ENCODE peak calls at places on chromosomes 2 and 18, in five cellular contexts. V is GM12891, Y is SK-N-SH, I is GM12878, S is K562. B is an unnamed sample.

GRCh38 chr2:227853765-227854271 is 17.6 kb upstream of the DAW1 start:
- DNase-seq in I (no peak), Y (no peak), S (no peak), V (no peak), B (no peak)

GRCh38 chr18:44828080-44828479 is 147.4 kb downstream of the SETBP1 start:
- DNase-seq in S (no peak), Y (no peak), I (no peak), V (no peak), B (no peak)

GRCh38 chr2:182784777-182785176 is 68.7 kb downstream of the DNAJC10 start:
- DNase-seq in S (peak), I (no peak), V (no peak), Y (peak), B (no peak)

GRCh38 chr18:26336572-26336971 is 110.3 kb downstream of the TAF4B start:
- DNase-seq in S (no peak), V (no peak), I (no peak), Y (peak), B (no peak)

GRCh38 chr2:217798743-217799552 is 203.8 kb downstream of the TNS1 start:
- DNase-seq in Y (no peak), S (no peak), I (no peak), V (peak), B (peak)

GRCh38 chr2:177265834-177266817 is 1.6 kb upstream of the NFE2L2 start:
- DNase-seq in V (no peak), I (no peak), Y (no peak), S (no peak), B (no peak)

GRCh38 chr2:43312751-43313641 is 86.6 kb upstream of the ZFP36L2 start:
- DNase-seq in Y (peak), V (no peak), S (no peak), I (no peak), B (no peak)

GRCh38 chr2:230749111-230749510 is 36.5 kb downstream of the CAB39 start:
- DNase-seq in V (no peak), S (no peak), Y (no peak), I (no peak), B (no peak)

GRCh38 chr2:7471185-7471584 is 554.0 kb downstream of the RNF144A start:
- DNase-seq in I (no peak), Y (no peak), S (no peak), V (no peak), B (no peak)

GRCh38 chr2:60569680-60570111 is 16.2 kb upstream of the BCL11A start:
- DNase-seq in I (no peak), Y (no peak), V (no peak), S (no peak), B (no peak)

GRCh38 chr2:28649481-28650260 is 102.0 kb upstream of the PPP1CB start:
- DNase-seq in I (no peak), Y (no peak), V (no peak), S (no peak), B (no peak)

GRCh38 chr2:12652723-12653122 is 64.0 kb upstream of the TRIB2 start:
- DNase-seq in V (no peak), I (no peak), Y (no peak), S (no peak), B (no peak)

GRCh38 chr18:1627494-1627893 is 722.8 kb downstream of the ADCYAP1 start:
- DNase-seq in I (no peak), V (no peak), Y (no peak), S (no peak), B (no peak)

GRCh38 chr18:23134780-23135678 is at the start of gene CABLES1:
- DNase-seq in Y (peak), V (peak), S (peak), I (no peak), B (peak)

GRCh38 chr18:59229191-59229590 is 9.2 kb downstream of the GRP start:
- DNase-seq in S (no peak), Y (no peak), V (no peak), I (no peak), B (no peak)

GRCh38 chr18:76391746-76392145 is 103.3 kb downstream of the ZNF516 start:
- DNase-seq in V (no peak), I (no peak), S (no peak), Y (no peak), B (no peak)

GRCh38 chr18:58195278-58195721 is 151.3 kb downstream of the NEDD4L start:
- DNase-seq in V (peak), I (no peak), S (no peak), Y (no peak), B (no peak)

GRCh38 chr18:43935051-43935412 is 657.7 kb upstream of the SYT4 start:
- DNase-seq in Y (no peak), I (no peak), V (no peak), S (no peak), B (no peak)

GRCh38 chr18:78974115-78974740 is 5.4 kb upstream of the SALL3 start:
- DNase-seq in V (no peak), I (no peak), S (no peak), Y (no peak), B (no peak)

GRCh38 chr2:225466891-225467604 is 67.5 kb downstream of the NYAP2 start:
- DNase-seq in Y (no peak), S (peak), I (no peak), V (no peak), B (no peak)

GRCh38 chr18:79452190-79452990 is 56.7 kb downstream of the NFATC1 start:
- DNase-seq in V (no peak), I (no peak), S (no peak), Y (no peak), B (no peak)

GRCh38 chr18:59246796-59247195 is 26.5 kb downstream of the RAX start:
- DNase-seq in S (no peak), V (no peak), Y (no peak), I (no peak), B (no peak)

GRCh38 chr18:63322908-63323634 is 3.5 kb upstream of the BCL2 start:
- DNase-seq in I (no peak), S (peak), Y (peak), V (no peak), B (no peak)

DNA sequence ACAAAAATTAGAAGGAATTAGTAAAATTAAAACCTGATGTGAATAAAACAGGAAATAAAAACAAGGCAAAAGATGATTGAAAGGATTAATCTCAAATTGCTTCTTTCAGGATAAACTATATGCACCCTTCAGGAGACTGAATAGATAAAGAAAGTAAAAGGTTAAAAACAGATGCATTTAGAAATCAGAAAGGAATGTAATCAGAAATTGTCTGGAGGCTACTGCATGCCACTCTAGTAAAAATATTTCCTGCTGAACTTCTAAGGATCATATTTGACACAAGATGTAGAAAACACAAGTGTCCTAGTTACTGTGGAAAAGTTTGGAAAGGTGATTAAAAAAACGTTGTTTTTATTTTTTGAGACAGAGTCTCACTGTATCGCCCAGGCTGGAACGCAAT is 16.2 kb downstream of the CHCHD5 start:
- DNase-seq in S (no peak), I (no peak), V (no peak), Y (no peak), B (no peak)
- TF ChIP-seq TAF1 in S (no peak), I (no peak), V (no peak), Y (no peak), B (no peak)

GRCh38 chr2:24540011-24540477 is 49.0 kb downstream of the NCOA1 start:
- DNase-seq in Y (no peak), S (no peak), I (no peak), V (no peak), B (no peak)
- TF ChIP-seq POLR2AphosphoS5 in Y (no peak), S (no peak), I (no peak), V (no peak), B (no peak)

GRCh38 chr18:74473976-74474375 is 16.9 kb upstream of the DIPK1C start:
- DNase-seq in Y (no peak), I (no peak), V (no peak), S (no peak), B (no peak)

GRCh38 chr18:74478316-74478715 is 17.8 kb upstream of the CNDP2 start:
- DNase-seq in V (no peak), I (no peak), Y (no peak), S (no peak), B (no peak)

GRCh38 chr18:74477771-74478170 is 18.4 kb upstream of the CNDP2 start:
- DNase-seq in S (no peak), Y (no peak), V (no peak), I (no peak), B (no peak)

GRCh38 chr18:74478876-74479275 is 17.3 kb upstream of the CNDP2 start:
- DNase-seq in V (no peak), S (no peak), I (no peak), Y (no peak), B (no peak)

DNA sequence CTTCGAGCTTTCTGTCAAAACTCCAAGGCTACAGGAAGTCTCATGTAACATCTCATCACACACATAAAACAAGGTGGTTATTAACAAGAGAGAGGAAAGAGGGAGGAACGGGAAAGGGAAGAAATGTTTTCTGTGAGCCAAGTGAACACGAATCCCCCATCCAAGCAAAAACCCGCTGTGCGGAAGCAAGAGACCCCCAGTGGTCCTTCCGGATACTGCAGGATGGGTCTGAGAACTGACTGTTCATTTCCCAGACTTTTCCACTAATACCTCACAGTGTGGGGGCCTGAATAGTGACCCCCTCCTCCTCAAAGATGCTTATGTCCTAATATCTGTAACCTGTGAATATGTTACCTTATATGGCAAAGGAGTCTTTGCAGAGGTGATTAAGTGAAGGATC is 19.0 kb upstream of the DIPK1C start:
- DNase-seq in I (no peak), V (no peak), S (peak), Y (peak), B (no peak)
- TF ChIP-seq TAF1 in I (no peak), V (no peak), S (no peak), Y (no peak), B (no peak)

GRCh38 chr2:10380048-10380926 is 67.8 kb downstream of the ODC1 start:
- DNase-seq in S (no peak), Y (no peak), V (no peak), I (no peak), B (no peak)
- TF ChIP-seq POLR2AphosphoS5 in S (no peak), Y (no peak), V (no peak), I (no peak), B (no peak)

GRCh38 chr18:8771930-8772329 is 66.6 kb downstream of the MTCL1 start:
- DNase-seq in V (no peak), I (no peak), S (no peak), Y (no peak), B (no peak)
- TF ChIP-seq TAF1 in V (no peak), I (no peak), S (no peak), Y (no peak), B (no peak)

GRCh38 chr18:36813111-36813752 is 15.6 kb downstream of the TPGS2 start:
- DNase-seq in I (no peak), V (no peak), Y (no peak), S (no peak), B (no peak)
- TF ChIP-seq POLR2AphosphoS5 in I (no peak), V (no peak), Y (no peak), S (no peak), B (no peak)

GRCh38 chr2:56170536-56170935 is 13.3 kb upstream of the CCDC85A start:
- DNase-seq in V (no peak), I (no peak), Y (no peak), S (no peak), B (no peak)

GRCh38 chr2:56170988-56171387 is 12.8 kb upstream of the CCDC85A start:
- DNase-seq in V (no peak), I (no peak), Y (no peak), S (no peak), B (no peak)

GRCh38 chr2:56169521-56169920 is 14.3 kb upstream of the CCDC85A start:
- DNase-seq in V (no peak), I (no peak), S (no peak), Y (no peak), B (no peak)

GRCh38 chr2:56168163-56168562 is 15.6 kb upstream of the CCDC85A start:
- DNase-seq in Y (no peak), I (no peak), V (no peak), S (no peak), B (no peak)

DNA sequence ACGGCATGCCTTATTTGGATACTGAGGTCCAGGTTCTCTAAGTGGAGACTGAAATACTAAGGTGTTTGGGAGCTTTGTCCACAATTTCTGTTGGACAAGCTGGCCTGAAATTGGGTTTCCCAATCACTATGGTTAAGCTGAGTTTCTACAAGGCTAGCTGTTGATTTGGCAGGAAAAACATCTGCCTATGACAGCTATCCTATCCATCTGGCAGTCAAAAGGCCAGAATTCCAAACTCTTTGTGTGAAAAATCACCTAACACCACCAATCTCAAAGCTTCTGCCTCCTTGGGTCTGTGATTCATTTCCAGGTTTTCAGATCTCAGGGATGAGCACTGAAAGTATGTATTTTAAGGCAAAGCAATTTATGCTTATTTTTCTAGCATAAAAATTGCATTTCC is 16.2 kb upstream of the CCDC85A start:
- DNase-seq in I (no peak), Y (no peak), V (no peak), S (no peak), B (no peak)
- TF ChIP-seq TAF1 in I (no peak), Y (no peak), V (no peak), S (no peak), B (no peak)

DNA sequence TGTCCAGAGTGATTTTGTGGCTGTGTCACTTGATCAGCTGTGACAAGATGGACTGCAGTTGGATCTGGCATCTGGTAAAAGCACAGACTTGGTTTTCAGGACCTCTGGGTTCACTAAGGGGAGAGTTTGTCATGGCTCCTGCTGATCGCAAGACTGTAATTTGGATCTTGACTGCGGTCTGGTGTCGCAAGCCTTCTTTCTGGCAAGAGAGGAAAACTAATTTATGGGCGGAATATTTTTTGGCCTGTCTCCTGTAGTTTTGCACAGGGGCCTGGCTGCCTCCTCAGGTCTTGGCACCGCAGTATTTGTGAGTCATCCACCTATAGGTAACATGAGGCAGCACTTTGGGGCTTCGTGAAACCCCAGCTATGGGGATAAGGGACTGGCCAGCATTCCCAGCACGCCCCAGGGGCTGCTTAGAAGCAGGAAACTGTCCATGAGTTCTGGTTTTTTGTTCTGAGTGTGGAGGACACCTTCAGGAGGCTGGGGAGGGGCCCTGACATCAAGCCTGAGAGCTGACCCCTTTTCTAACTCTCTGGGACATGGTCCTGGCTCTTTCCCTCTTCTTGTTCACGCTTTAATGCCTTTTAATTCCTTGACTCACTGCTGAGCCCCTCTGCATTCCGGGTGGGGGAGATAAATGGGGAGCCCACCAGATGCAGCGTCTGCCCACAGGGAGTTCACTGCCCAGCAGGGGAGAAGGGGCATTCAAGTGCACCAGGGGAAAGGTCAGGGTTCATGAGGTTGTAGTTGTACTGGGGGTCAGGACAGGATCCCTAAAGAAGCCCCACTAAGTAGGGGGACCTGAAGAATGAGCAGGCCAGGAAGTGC is 12.2 kb downstream of the SH3BP4 start:
- DNase-seq in Y (no peak), I (no peak), V (no peak), S (no peak), B (no peak)
- TF ChIP-seq POLR2AphosphoS5 in Y (peak), I (no peak), V (no peak), S (no peak), B (no peak)

GRCh38 chr2:112880081-112880531 is 30.9 kb upstream of the IL37 start:
- DNase-seq in S (no peak), I (no peak), V (no peak), Y (no peak), B (no peak)

GRCh38 chr2:112883669-112884068 is 27.3 kb upstream of the IL37 start:
- DNase-seq in I (no peak), S (no peak), Y (no peak), V (no peak), B (no peak)

GRCh38 chr2:112879491-112880041 is 31.4 kb upstream of the IL37 start:
- DNase-seq in I (no peak), S (no peak), V (no peak), Y (no peak), B (no peak)

GRCh38 chr2:112880696-112881095 is 30.3 kb upstream of the IL37 start:
- DNase-seq in I (peak), V (no peak), Y (no peak), S (no peak), B (no peak)

GRCh38 chr2:112881217-112882000 is 29.6 kb upstream of the IL37 start:
- DNase-seq in I (peak), S (peak), Y (no peak), V (peak), B (peak)
- TF ChIP-seq TAF1 in I (no peak), S (no peak), Y (no peak), V (no peak), B (no peak)

B was measured in GM12892.